ENCODE peak calls at places on chromosomes 2 and 18, in seven cellular contexts. G, F, X, Y, I, H and P are unnamed samples.

GRCh38 chr2:134127496-134127895 is 126.4 kb upstream of the MGAT5 start:
- DNase-seq in G (no peak), F (no peak), X (no peak), Y (no peak), I (no peak), H (no peak), P (peak)

GRCh38 chr2:196170202-196170680 is 1.1 kb downstream of the STK17B start:
- DNase-seq in G (no peak), F (peak), X (peak), Y (no peak), I (no peak), H (peak), P (no peak)

GRCh38 chr2:47996808-47997207 is 90.5 kb upstream of the FBXO11 start:
- DNase-seq in G (no peak), F (no peak), X (no peak), Y (no peak), I (no peak), H (no peak), P (no peak)

GRCh38 chr2:169485650-169486138 is 6.4 kb downstream of the BBS5 start:
- DNase-seq in G (no peak), F (no peak), X (no peak), Y (no peak), I (no peak), H (no peak), P (no peak)

GRCh38 chr2:171210864-171211431 is 50.3 kb upstream of the TLK1 start:
- DNase-seq in G (no peak), F (no peak), X (no peak), Y (no peak), I (no peak), H (no peak), P (peak)

GRCh38 chr2:230160112-230160660 is 59.6 kb downstream of the SP110 start:
- DNase-seq in G (peak), F (peak), X (peak), Y (peak), I (no peak), H (peak), P (peak)

GRCh38 chr2:226358688-226359087 is 440.9 kb downstream of the IRS1 start:
- DNase-seq in G (no peak), F (no peak), X (no peak), Y (no peak), I (no peak), H (no peak), P (no peak)

GRCh38 chr2:10170256-10170655 is 47.7 kb downstream of the RRM2 start:
- DNase-seq in G (no peak), F (no peak), X (peak), Y (peak), I (no peak), H (no peak), P (no peak)

GRCh38 chr2:70607121-70607551 is 53.5 kb upstream of the TGFA start:
- DNase-seq in G (no peak), F (no peak), X (peak), Y (no peak), I (no peak), H (no peak), P (no peak)

GRCh38 chr2:72920317-72921087 is 3.2 kb downstream of the EMX1 start:
- DNase-seq in G (peak), F (no peak), X (no peak), Y (no peak), I (peak), H (peak), P (peak)

GRCh38 chr2:75276093-75277055 is 77.1 kb upstream of the TACR1 start:
- DNase-seq in G (no peak), F (no peak), X (peak), Y (no peak), I (no peak), H (no peak), P (no peak)

GRCh38 chr2:46798041-46798440 is 117.6 kb downstream of the MCFD2 start:
- DNase-seq in G (no peak), F (peak), X (no peak), Y (no peak), I (no peak), H (no peak), P (no peak)

GRCh38 chr2:108858894-108859293 is 72.3 kb downstream of the CCDC138 start:
- DNase-seq in G (no peak), F (no peak), X (peak), Y (no peak), I (no peak), H (no peak), P (no peak)

GRCh38 chr2:236703310-236703709 is 133.7 kb downstream of the ACKR3 start:
- DNase-seq in G (no peak), F (no peak), X (no peak), Y (no peak), I (no peak), H (no peak), P (no peak)

GRCh38 chr18:12109836-12110235 is 16.2 kb downstream of the ANKRD62 start:
- DNase-seq in G (no peak), F (no peak), X (no peak), Y (no peak), I (no peak), H (no peak), P (no peak)

GRCh38 chr2:191533693-191534175 is 144.2 kb upstream of the NABP1 start:
- DNase-seq in G (no peak), F (no peak), X (no peak), Y (no peak), I (no peak), H (no peak), P (no peak)

GRCh38 chr2:8337321-8337720 is 344.5 kb upstream of the ID2 start:
- DNase-seq in G (no peak), F (no peak), X (no peak), Y (no peak), I (no peak), H (no peak), P (no peak)

GRCh38 chr2:226791056-226791486 is 8.5 kb downstream of the IRS1 start:
- DNase-seq in G (peak), F (peak), X (peak), Y (no peak), I (no peak), H (no peak), P (peak)

GRCh38 chr18:35580748-35581534 is 599 bp upstream of the GALNT1 start:
- DNase-seq in G (peak), F (peak), X (peak), Y (peak), I (peak), H (peak), P (peak)

GRCh38 chr2:16554184-16554583 is 111.5 kb downstream of the CYRIA start:
- DNase-seq in G (no peak), F (no peak), X (no peak), Y (no peak), I (no peak), H (no peak), P (no peak)

GRCh38 chr2:183209395-183210028 is 85.3 kb downstream of the NUP35 start:
- DNase-seq in G (no peak), F (no peak), X (no peak), Y (no peak), I (no peak), H (no peak), P (no peak)

GRCh38 chr2:237885171-237885930 is 25.9 kb downstream of the RAMP1 start:
- DNase-seq in G (no peak), F (no peak), X (no peak), Y (peak), I (peak), H (peak), P (no peak)

GRCh38 chr2:176830362-176830761 is 382.2 kb upstream of the HNRNPA3 start:
- DNase-seq in G (peak), F (no peak), X (no peak), Y (no peak), I (no peak), H (peak), P (no peak)

GRCh38 chr2:113200736-113201490 is 27.1 kb downstream of the PSD4 start:
- DNase-seq in G (no peak), F (no peak), X (peak), Y (peak), I (peak), H (no peak), P (no peak)

GRCh38 chr18:9016819-9017169 is 85.7 kb upstream of the NDUFV2 start:
- DNase-seq in G (no peak), F (no peak), X (no peak), Y (no peak), I (no peak), H (no peak), P (no peak)

GRCh38 chr18:9015689-9016088 is 86.8 kb upstream of the NDUFV2 start:
- DNase-seq in G (no peak), F (no peak), X (no peak), Y (no peak), I (no peak), H (no peak), P (no peak)

GRCh38 chr18:9019135-9019534 is 83.4 kb upstream of the NDUFV2 start:
- DNase-seq in G (no peak), F (no peak), X (no peak), Y (no peak), I (no peak), H (no peak), P (no peak)

GRCh38 chr18:9017900-9018217 is 84.6 kb upstream of the NDUFV2 start:
- DNase-seq in G (no peak), F (no peak), X (peak), Y (no peak), I (no peak), H (no peak), P (no peak)

DNA sequence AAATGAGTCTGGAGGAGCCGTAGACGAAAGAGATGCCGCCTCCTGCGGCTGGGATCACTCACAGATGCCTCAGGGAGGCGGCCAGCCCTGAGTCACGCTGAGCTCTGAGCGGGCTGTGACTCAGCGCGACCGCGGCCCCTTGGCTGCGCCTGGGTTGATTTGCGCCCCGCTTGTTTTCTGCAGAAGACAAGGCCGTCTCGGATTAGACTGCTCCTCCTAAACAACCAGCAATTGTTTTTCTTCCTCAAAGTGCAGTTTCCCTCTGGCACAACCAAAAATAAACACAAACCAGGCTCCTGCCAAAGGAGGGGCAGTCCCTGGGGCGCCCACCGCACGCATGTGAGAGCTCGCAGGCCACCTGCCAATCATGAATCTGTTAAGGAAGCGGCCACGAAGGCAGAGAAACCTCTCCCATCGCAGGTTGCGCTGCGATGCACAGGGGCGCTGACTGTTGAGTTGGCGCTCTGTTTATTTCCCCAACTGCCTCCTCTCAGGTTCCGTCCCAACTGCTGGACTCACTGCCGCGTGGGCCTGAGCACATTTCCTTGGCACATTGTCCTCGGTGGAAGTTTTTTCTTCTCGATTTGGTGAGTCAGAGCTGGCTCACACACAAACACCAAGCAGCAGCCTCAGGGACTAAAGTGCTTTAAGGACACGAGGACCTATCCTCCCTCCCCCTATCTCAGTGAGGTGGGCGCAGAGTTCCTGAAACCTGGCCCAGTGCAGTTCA is 85.2 kb upstream of the NDUFV2 start:
- DNase-seq in G (no peak), F (peak), X (peak), Y (peak), I (peak), H (peak), P (peak)
- TF ChIP-seq CTCF in G (no peak), F (no peak), X (peak), Y (no peak), I (no peak), H (no peak), P (no peak)

GRCh38 chr18:77141401-77142118 is 9.0 kb upstream of the MBP start:
- DNase-seq in G (no peak), F (no peak), X (no peak), Y (no peak), I (no peak), H (no peak), P (no peak)
- TF ChIP-seq CTCF in G (peak), F (no peak), X (no peak), Y (no peak), I (no peak), H (no peak), P (peak)

DNA sequence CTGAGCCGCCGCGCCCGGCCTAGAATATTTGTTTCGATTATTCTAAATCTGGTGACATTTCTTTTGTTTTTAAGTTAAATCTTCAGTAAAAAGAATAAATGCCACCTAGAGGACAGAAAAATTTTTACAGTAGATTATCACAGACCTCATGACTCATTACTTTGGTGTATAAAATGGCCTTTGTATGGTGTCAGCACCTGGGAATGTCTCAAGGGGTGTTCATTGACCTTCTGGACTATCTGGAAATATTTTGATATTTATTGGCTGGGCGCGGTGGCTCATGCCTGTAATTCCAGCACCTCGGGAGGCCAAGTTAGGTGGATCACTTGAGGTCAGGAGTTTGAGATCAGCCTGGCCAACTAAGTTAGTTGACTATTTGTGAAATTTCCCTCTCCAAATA is 30.3 kb upstream of the SLC30A6 start:
- DNase-seq in G (no peak), F (no peak), X (peak), Y (no peak), I (no peak), H (no peak), P (peak)
- TF ChIP-seq CTCF in G (peak), F (no peak), X (peak), Y (no peak), I (peak), H (no peak), P (peak)

GRCh38 chr18:13746636-13747035 is 20.2 kb downstream of the RNMT start:
- DNase-seq in G (no peak), F (no peak), X (no peak), Y (no peak), I (no peak), H (no peak), P (no peak)
- TF ChIP-seq CTCF in G (no peak), F (no peak), X (peak), Y (no peak), I (no peak), H (no peak), P (no peak)

DNA sequence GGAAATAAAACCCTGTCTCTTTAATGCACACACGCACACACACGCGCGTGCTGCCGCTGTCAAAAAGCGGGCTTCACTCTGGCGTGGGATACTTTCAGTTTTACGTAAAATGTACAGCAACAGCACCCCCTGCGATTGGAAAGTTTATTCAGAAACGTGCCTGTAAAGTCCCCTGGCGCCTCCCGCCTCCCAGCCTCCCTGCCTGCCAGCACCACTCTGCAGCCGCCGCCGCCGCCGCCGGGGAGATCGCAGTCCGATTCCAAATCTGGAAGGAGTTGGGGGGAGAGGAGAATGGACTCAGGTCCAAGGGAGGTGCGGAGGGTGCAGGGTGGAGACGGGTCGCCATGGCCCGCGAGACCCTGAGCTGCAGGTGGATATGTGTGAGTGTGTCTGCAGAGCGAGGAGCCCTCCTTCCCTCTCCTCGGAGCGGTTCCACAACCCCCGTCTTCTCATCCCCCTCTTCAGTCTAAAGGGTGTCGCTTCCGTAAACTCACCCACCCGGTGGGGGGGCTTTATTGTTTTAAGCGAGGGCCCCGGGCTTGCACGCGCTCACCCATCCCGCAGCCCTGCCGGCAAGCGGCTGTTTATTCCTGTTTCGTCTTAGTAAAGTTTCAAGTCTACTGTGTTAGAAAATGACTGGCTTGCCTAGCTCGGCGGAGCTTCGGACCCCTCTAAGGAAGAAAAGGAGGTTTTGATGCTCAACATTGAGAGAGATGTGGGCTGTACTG is 1.8 kb upstream of the BCL11A start:
- DNase-seq in G (peak), F (peak), X (peak), Y (peak), I (no peak), H (peak), P (peak)
- TF ChIP-seq CTCF in G (no peak), F (no peak), X (peak), Y (no peak), I (no peak), H (no peak), P (peak)

DNA sequence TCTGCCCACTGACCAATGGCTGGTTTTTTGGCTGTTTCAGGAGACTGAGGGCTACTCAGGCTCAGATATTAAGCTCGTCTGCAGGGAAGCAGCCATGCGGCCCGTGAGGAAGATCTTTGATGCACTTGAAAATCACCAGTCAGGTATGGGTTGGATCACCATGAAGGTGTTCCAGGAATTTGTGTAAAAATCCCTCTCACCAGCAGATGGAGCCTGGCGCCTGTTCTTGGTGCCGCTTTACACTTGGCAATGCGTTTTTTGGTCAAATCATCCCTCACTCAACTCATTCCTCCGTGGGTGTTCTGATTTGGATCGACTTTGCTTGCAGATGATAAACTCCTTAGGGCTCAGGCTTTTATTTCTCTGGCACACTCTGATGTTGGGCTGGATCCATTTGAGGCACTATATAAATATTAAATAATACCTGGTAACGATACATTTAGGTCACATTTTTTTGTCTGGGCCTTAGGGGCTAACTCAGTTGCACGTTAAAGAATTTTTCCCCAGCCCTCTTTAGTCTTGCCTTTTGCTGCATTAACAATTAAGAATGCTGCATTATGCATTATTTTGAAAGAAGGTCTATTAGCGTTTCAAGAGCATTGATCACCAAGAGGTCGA is 50.0 kb downstream of the HDHD2 start:
- DNase-seq in G (peak), F (peak), X (peak), Y (peak), I (no peak), H (peak), P (peak)
- TF ChIP-seq CTCF in G (peak), F (peak), X (peak), Y (no peak), I (peak), H (peak), P (peak)